ENCODE peak calls at places on chromosomes 11 and 22, in six cellular contexts. E is kidney tubule cell; L is choroid plexus epithelial cell; A is stimulated activated CD8-positive, alpha-beta memory T cell treated with anti-CD3 and anti-CD28 coated beads, Interleukin-2, amount 100 ng/mL, for 1 hour; M is IMR-90; I is activated T-cell treated with anti-CD3 and anti-CD28 coated beads for 24 hours. P is an unnamed sample.

GRCh38 chr11:126647735-126648134 is 292.2 kb downstream of the ST3GAL4 start:
- DNase-seq in E (peak), L (peak), A (no peak), M (peak), I (no peak), P (peak)

GRCh38 chr22:20247010-20247505 is 21.1 kb downstream of the RTN4R start:
- DNase-seq in E (peak), L (peak), A (no peak), M (peak), I (no peak), P (no peak)

GRCh38 chr11:13261600-13262061 is 16.0 kb upstream of the BMAL1 start:
- DNase-seq in E (peak), L (peak), A (no peak), M (peak), I (no peak), P (peak)

GRCh38 chr22:28207281-28208030 is 288.4 kb upstream of the PITPNB start:
- DNase-seq in E (peak), L (peak), A (no peak), M (peak), I (no peak), P (peak)

GRCh38 chr22:39705386-39705785 is 134.8 kb downstream of the CACNA1I start:
- DNase-seq in E (no peak), L (no peak), A (no peak), M (no peak), I (no peak), P (no peak)

GRCh38 chr11:94737171-94737611 is 31.0 kb upstream of the AMOTL1 start:
- DNase-seq in E (peak), L (peak), A (no peak), M (peak), I (no peak), P (no peak)

GRCh38 chr11:7004482-7004881 is 15.7 kb downstream of the ZNF214 start:
- DNase-seq in E (peak), L (peak), A (no peak), M (peak), I (no peak), P (peak)

GRCh38 chr22:49411236-49411635 is 416.4 kb downstream of the BRD1 start:
- DNase-seq in E (no peak), L (no peak), A (no peak), M (no peak), I (no peak), P (no peak)

GRCh38 chr11:15800121-15800800 is 556.1 kb downstream of the SOX6 start:
- DNase-seq in E (peak), L (peak), A (no peak), M (peak), I (no peak), P (peak)

GRCh38 chr11:19525714-19526113 is 186.9 kb upstream of the NAV2 start:
- DNase-seq in E (no peak), L (no peak), A (no peak), M (no peak), I (no peak), P (no peak)

GRCh38 chr11:120969993-120970392 is 53.9 kb upstream of the TBCEL start:
- DNase-seq in E (no peak), L (no peak), A (no peak), M (no peak), I (no peak), P (no peak)

GRCh38 chr11:68014157-68014965 is 4.2 kb downstream of the ALDH3B1 start:
- DNase-seq in E (peak), L (peak), A (no peak), M (peak), I (no peak), P (peak)

GRCh38 chr11:127000291-127000968 is at the start of gene KIRREL3:
- DNase-seq in E (peak), L (no peak), A (no peak), M (peak), I (no peak), P (no peak)

GRCh38 chr11:64438986-64439771 is 80.2 kb downstream of the RPS6KA4 start:
- DNase-seq in E (no peak), L (no peak), A (no peak), M (no peak), I (no peak), P (no peak)

GRCh38 chr11:121652982-121653381 is 200.2 kb upstream of the SORL1-AS1 start:
- DNase-seq in E (no peak), L (peak), A (no peak), M (no peak), I (no peak), P (no peak)

GRCh38 chr11:46421257-46421880 is 29.8 kb upstream of the CHRM4 start:
- DNase-seq in E (no peak), L (no peak), A (no peak), M (no peak), I (no peak), P (no peak)

GRCh38 chr11:113193894-113194293 is 120.5 kb upstream of the TTC12 start:
- DNase-seq in E (no peak), L (peak), A (no peak), M (no peak), I (no peak), P (no peak)

GRCh38 chr11:45917286-45917622 is 423 bp downstream of the PEX16 start:
- DNase-seq in E (peak), L (no peak), A (no peak), M (no peak), I (no peak), P (no peak)

GRCh38 chr11:68724293-68724692 is 27.0 kb downstream of the TESMIN start:
- DNase-seq in E (no peak), L (no peak), A (no peak), M (no peak), I (no peak), P (no peak)

GRCh38 chr22:39244073-39244495 is 698 bp downstream of the PDGFB start:
- DNase-seq in E (peak), L (no peak), A (no peak), M (no peak), I (no peak), P (no peak)

GRCh38 chr22:49825944-49826602 is 1.6 kb downstream of the BRD1 start:
- DNase-seq in E (peak), L (peak), A (peak), M (peak), I (peak), P (peak)

GRCh38 chr11:71204748-71205664 is 47.4 kb downstream of the SHANK2 start:
- DNase-seq in E (no peak), L (no peak), A (no peak), M (no peak), I (no peak), P (no peak)

GRCh38 chr22:30871391-30872281 is 96.9 kb downstream of the MORC2 start:
- DNase-seq in E (no peak), L (no peak), A (no peak), M (no peak), I (no peak), P (no peak)

GRCh38 chr11:56886465-56886864 is 102.2 kb upstream of the OR5AK2 start:
- DNase-seq in E (no peak), L (no peak), A (no peak), M (no peak), I (no peak), P (no peak)

GRCh38 chr22:38906024-38906423 is 34.0 kb upstream of the CBX6 start:
- DNase-seq in E (no peak), L (no peak), A (no peak), M (no peak), I (no peak), P (no peak)

GRCh38 chr22:45318168-45318557 is 8.4 kb downstream of the FAM118A start:
- DNase-seq in E (peak), L (peak), A (peak), M (peak), I (peak), P (peak)

GRCh38 chr22:46842606-46843005 is 80.2 kb downstream of the TBC1D22A start:
- DNase-seq in E (no peak), L (no peak), A (no peak), M (no peak), I (no peak), P (no peak)

GRCh38 chr11:130999086-130999485 is 82.8 kb upstream of the SNX19 start:
- DNase-seq in E (peak), L (peak), A (no peak), M (peak), I (no peak), P (peak)

GRCh38 chr11:124880958-124881357 is 15.7 kb downstream of the ROBO3 start:
- DNase-seq in E (no peak), L (no peak), A (no peak), M (no peak), I (no peak), P (no peak)